ENCODE peak calls at places on chromosomes 6 and 20, in seven cellular contexts. One of them, this sample, is unnamed.
A peak's percentile ranks its signal among the peaks of the same experiment; 100 is the strongest.

GRCh38 chr6:39956951-39957350 is 22.7 kb upstream of the MOCS1 start:
- DNase-seq in fibroblast of lung: peak; percentile 44
- DNase-seq in neural progenitor cell: no peak
- DNase-seq in hepatocyte: no peak
- DNase-seq in astrocyte: peak; percentile 33
- DNase-seq in HCT116: no peak
- DNase-seq in H1: no peak
- DNase-seq in this sample: no peak

GRCh38 chr6:53151676-53152075 is 3.0 kb upstream of the GCM1 start:
- DNase-seq in fibroblast of lung: no peak
- DNase-seq in neural progenitor cell: peak; percentile 37
- DNase-seq in hepatocyte: no peak
- DNase-seq in astrocyte: no peak
- DNase-seq in HCT116: peak; percentile 27
- DNase-seq in H1: peak; percentile 15
- DNase-seq in this sample: peak; percentile 40

GRCh38 chr6:14743465-14744211 is 502.2 kb upstream of the JARID2 start:
- DNase-seq in fibroblast of lung: peak; percentile 99
- DNase-seq in neural progenitor cell: no peak
- DNase-seq in hepatocyte: peak; percentile 80
- DNase-seq in astrocyte: peak; percentile 99
- DNase-seq in HCT116: peak; percentile 94
- DNase-seq in H1: no peak
- DNase-seq in this sample: peak; percentile 32

GRCh38 chr20:55057779-55058415 is 582.5 kb downstream of the DOK5 start:
- DNase-seq in fibroblast of lung: peak; percentile 3
- DNase-seq in neural progenitor cell: no peak
- DNase-seq in hepatocyte: no peak
- DNase-seq in astrocyte: no peak
- DNase-seq in HCT116: no peak
- DNase-seq in H1: no peak
- DNase-seq in this sample: no peak

GRCh38 chr6:53754330-53754729 is 40.5 kb upstream of the LRRC1 start:
- DNase-seq in fibroblast of lung: no peak
- DNase-seq in neural progenitor cell: no peak
- DNase-seq in hepatocyte: no peak
- DNase-seq in astrocyte: no peak
- DNase-seq in HCT116: no peak
- DNase-seq in H1: no peak
- DNase-seq in this sample: no peak

GRCh38 chr6:43687437-43688347 is at the start of gene MRPS18A:
- DNase-seq in fibroblast of lung: peak; percentile 81
- DNase-seq in neural progenitor cell: peak; percentile 82
- DNase-seq in hepatocyte: peak; percentile 92
- DNase-seq in astrocyte: peak; percentile 67
- DNase-seq in HCT116: peak; percentile 69
- DNase-seq in H1: no peak
- DNase-seq in this sample: peak; percentile 72

GRCh38 chr6:109349419-109349987 is 32.8 kb downstream of the CD164 start:
- DNase-seq in fibroblast of lung: peak; percentile 67
- DNase-seq in neural progenitor cell: no peak
- DNase-seq in hepatocyte: peak; percentile 75
- DNase-seq in astrocyte: peak; percentile 60
- DNase-seq in HCT116: no peak
- DNase-seq in H1: no peak
- DNase-seq in this sample: peak; percentile 51

GRCh38 chr6:139533166-139533565 is 158.7 kb upstream of the CITED2 start:
- DNase-seq in fibroblast of lung: no peak
- DNase-seq in neural progenitor cell: no peak
- DNase-seq in hepatocyte: no peak
- DNase-seq in astrocyte: no peak
- DNase-seq in HCT116: no peak
- DNase-seq in H1: no peak
- DNase-seq in this sample: no peak

GRCh38 chr6:165468836-165469235 is 159.4 kb upstream of the C6orf118 start:
- DNase-seq in fibroblast of lung: peak; percentile 17
- DNase-seq in neural progenitor cell: no peak
- DNase-seq in hepatocyte: no peak
- DNase-seq in astrocyte: peak; percentile 10
- DNase-seq in HCT116: no peak
- DNase-seq in H1: no peak
- DNase-seq in this sample: no peak

GRCh38 chr6:45226081-45226480 is 102.0 kb upstream of the RUNX2 start:
- DNase-seq in fibroblast of lung: no peak
- DNase-seq in neural progenitor cell: no peak
- DNase-seq in hepatocyte: no peak
- DNase-seq in astrocyte: no peak
- DNase-seq in HCT116: no peak
- DNase-seq in H1: no peak
- DNase-seq in this sample: no peak

GRCh38 chr6:88922775-88923548 is 40.5 kb downstream of the RNGTT start:
- DNase-seq in fibroblast of lung: peak; percentile 28
- DNase-seq in neural progenitor cell: no peak
- DNase-seq in hepatocyte: no peak
- DNase-seq in astrocyte: peak; percentile 12
- DNase-seq in HCT116: no peak
- DNase-seq in H1: no peak
- DNase-seq in this sample: no peak

GRCh38 chr6:43070028-43070632 is 6.0 kb upstream of the PTK7 start:
- DNase-seq in fibroblast of lung: peak; percentile 59
- DNase-seq in neural progenitor cell: peak; percentile 76
- DNase-seq in hepatocyte: peak; percentile 76
- DNase-seq in astrocyte: peak; percentile 52
- DNase-seq in HCT116: peak; percentile 49
- DNase-seq in H1: no peak
- DNase-seq in this sample: peak; percentile 77

DNA sequence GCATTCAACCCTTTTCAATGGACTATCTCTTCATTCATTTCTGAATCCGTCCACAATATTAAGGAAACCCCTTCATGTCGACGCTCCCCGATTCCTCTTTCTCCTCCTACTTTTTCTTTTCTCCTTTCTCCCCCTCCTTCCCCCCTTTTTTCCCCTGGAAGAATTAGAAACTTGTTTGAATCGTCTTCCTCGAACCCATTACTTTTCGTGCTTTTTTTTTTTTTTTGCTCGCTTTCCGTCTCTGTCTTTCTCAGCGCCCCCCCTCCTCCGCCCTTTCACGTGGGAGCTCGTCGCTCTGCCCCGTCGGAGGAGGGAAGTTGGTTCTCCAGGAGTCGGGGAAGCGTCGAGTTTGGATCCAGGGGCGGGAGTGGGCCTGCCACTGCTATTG is 2.3 kb upstream of the NKX2-2 start:
- DNase-seq in fibroblast of lung: no peak
- DNase-seq in neural progenitor cell: peak; percentile 25
- DNase-seq in hepatocyte: no peak
- DNase-seq in astrocyte: no peak
- DNase-seq in HCT116: no peak
- DNase-seq in H1: no peak
- DNase-seq in this sample: peak; percentile 59
- TF ChIP-seq EZH2 in fibroblast of lung: no peak
- TF ChIP-seq EZH2 in neural progenitor cell: peak; percentile 64
- TF ChIP-seq EZH2 in hepatocyte: peak; percentile 23
- TF ChIP-seq EZH2 in astrocyte: no peak
- TF ChIP-seq EZH2 in HCT116: no peak
- TF ChIP-seq EZH2 in H1: no peak
- TF ChIP-seq EZH2 in this sample: no peak

GRCh38 chr6:9173229-9173628 is 737.9 kb upstream of the SLC35B3 start:
- DNase-seq in fibroblast of lung: no peak
- DNase-seq in neural progenitor cell: no peak
- DNase-seq in hepatocyte: no peak
- DNase-seq in astrocyte: no peak
- DNase-seq in HCT116: no peak
- DNase-seq in H1: no peak
- DNase-seq in this sample: no peak

GRCh38 chr6:9178066-9178465 is 742.7 kb upstream of the SLC35B3 start:
- DNase-seq in fibroblast of lung: no peak
- DNase-seq in neural progenitor cell: no peak
- DNase-seq in hepatocyte: no peak
- DNase-seq in astrocyte: no peak
- DNase-seq in HCT116: no peak
- DNase-seq in H1: no peak
- DNase-seq in this sample: no peak

GRCh38 chr6:9168669-9169068 is 733.3 kb upstream of the SLC35B3 start:
- DNase-seq in fibroblast of lung: no peak
- DNase-seq in neural progenitor cell: no peak
- DNase-seq in hepatocyte: no peak
- DNase-seq in astrocyte: no peak
- DNase-seq in HCT116: no peak
- DNase-seq in H1: no peak
- DNase-seq in this sample: no peak

GRCh38 chr6:9172096-9172495 is 736.8 kb upstream of the SLC35B3 start:
- DNase-seq in fibroblast of lung: no peak
- DNase-seq in neural progenitor cell: no peak
- DNase-seq in hepatocyte: no peak
- DNase-seq in astrocyte: no peak
- DNase-seq in HCT116: no peak
- DNase-seq in H1: no peak
- DNase-seq in this sample: no peak
- H3K9me3 ChIP-seq in fibroblast of lung: no peaks in the 10 kb centered on the region
- H3K9me3 ChIP-seq in neural progenitor cell: no peaks in the 10 kb centered on the region
- H3K9me3 ChIP-seq in hepatocyte: no peaks in the 10 kb centered on the region
- H3K9me3 ChIP-seq in astrocyte: no peaks in the 10 kb centered on the region
- H3K9me3 ChIP-seq in HCT116: no peaks in the 10 kb centered on the region
- H3K9me3 ChIP-seq in H1: peaks cover 4% of the 10 kb centered on the region
- H3K9me3 ChIP-seq in this sample: no peaks in the 10 kb centered on the region

DNA sequence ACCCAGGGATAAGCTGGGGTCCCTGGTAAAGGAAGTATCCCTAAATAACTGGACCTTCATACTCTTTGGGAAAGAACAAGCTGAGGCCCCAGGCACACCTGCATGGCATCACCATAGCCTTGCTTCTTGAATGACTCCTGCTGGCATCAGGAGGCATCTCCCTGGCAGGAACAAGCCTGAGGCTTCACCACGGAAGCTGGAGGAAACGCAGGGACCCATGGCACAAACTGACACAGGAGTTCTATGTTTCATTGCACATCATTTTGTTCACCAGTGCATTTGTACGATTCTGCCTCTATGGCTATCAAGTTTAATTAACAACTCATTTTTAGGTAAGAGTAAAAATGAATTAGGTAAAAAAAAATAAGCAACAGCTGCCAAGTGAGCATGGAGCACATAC is 619 bp upstream of the PDE7B start:
- DNase-seq in fibroblast of lung: no peak
- DNase-seq in neural progenitor cell: no peak
- DNase-seq in hepatocyte: no peak
- DNase-seq in astrocyte: no peak
- DNase-seq in HCT116: no peak
- DNase-seq in H1: no peak
- DNase-seq in this sample: no peak
- TF ChIP-seq EZH2 in fibroblast of lung: no peak
- TF ChIP-seq EZH2 in neural progenitor cell: no peak
- TF ChIP-seq EZH2 in hepatocyte: no peak
- TF ChIP-seq EZH2 in astrocyte: no peak
- TF ChIP-seq EZH2 in HCT116: no peak
- TF ChIP-seq EZH2 in H1: no peak
- TF ChIP-seq EZH2 in this sample: no peak

GRCh38 chr20:59684685-59685212 is 80.4 kb downstream of the PHACTR3 start:
- DNase-seq in fibroblast of lung: no peak
- DNase-seq in neural progenitor cell: no peak
- DNase-seq in hepatocyte: no peak
- DNase-seq in astrocyte: no peak
- DNase-seq in HCT116: no peak
- DNase-seq in H1: no peak
- DNase-seq in this sample: no peak

GRCh38 chr20:59680148-59680650 is 75.9 kb downstream of the PHACTR3 start:
- DNase-seq in fibroblast of lung: no peak
- DNase-seq in neural progenitor cell: no peak
- DNase-seq in hepatocyte: no peak
- DNase-seq in astrocyte: no peak
- DNase-seq in HCT116: no peak
- DNase-seq in H1: no peak
- DNase-seq in this sample: no peak

GRCh38 chr20:59682603-59683002 is 78.3 kb downstream of the PHACTR3 start:
- DNase-seq in fibroblast of lung: no peak
- DNase-seq in neural progenitor cell: no peak
- DNase-seq in hepatocyte: no peak
- DNase-seq in astrocyte: no peak
- DNase-seq in HCT116: no peak
- DNase-seq in H1: no peak
- DNase-seq in this sample: no peak

GRCh38 chr20:59680852-59681251 is 76.5 kb downstream of the PHACTR3 start:
- DNase-seq in fibroblast of lung: no peak
- DNase-seq in neural progenitor cell: no peak
- DNase-seq in hepatocyte: no peak
- DNase-seq in astrocyte: no peak
- DNase-seq in HCT116: no peak
- DNase-seq in H1: no peak
- DNase-seq in this sample: no peak

GRCh38 chr20:59683181-59683580 is 78.8 kb downstream of the PHACTR3 start:
- DNase-seq in fibroblast of lung: no peak
- DNase-seq in neural progenitor cell: no peak
- DNase-seq in hepatocyte: no peak
- DNase-seq in astrocyte: no peak
- DNase-seq in HCT116: no peak
- DNase-seq in H1: no peak
- DNase-seq in this sample: no peak
- H3K9me3 ChIP-seq in fibroblast of lung: no peaks in the 10 kb centered on the region
- H3K9me3 ChIP-seq in neural progenitor cell: peaks cover 5% of the 10 kb centered on the region
- H3K9me3 ChIP-seq in hepatocyte: no peaks in the 10 kb centered on the region
- H3K9me3 ChIP-seq in astrocyte: peaks cover 15% of the 10 kb centered on the region
- H3K9me3 ChIP-seq in HCT116: no peaks in the 10 kb centered on the region
- H3K9me3 ChIP-seq in H1: peaks cover 82% of the 10 kb centered on the region
- H3K9me3 ChIP-seq in this sample: no peaks in the 10 kb centered on the region

DNA sequence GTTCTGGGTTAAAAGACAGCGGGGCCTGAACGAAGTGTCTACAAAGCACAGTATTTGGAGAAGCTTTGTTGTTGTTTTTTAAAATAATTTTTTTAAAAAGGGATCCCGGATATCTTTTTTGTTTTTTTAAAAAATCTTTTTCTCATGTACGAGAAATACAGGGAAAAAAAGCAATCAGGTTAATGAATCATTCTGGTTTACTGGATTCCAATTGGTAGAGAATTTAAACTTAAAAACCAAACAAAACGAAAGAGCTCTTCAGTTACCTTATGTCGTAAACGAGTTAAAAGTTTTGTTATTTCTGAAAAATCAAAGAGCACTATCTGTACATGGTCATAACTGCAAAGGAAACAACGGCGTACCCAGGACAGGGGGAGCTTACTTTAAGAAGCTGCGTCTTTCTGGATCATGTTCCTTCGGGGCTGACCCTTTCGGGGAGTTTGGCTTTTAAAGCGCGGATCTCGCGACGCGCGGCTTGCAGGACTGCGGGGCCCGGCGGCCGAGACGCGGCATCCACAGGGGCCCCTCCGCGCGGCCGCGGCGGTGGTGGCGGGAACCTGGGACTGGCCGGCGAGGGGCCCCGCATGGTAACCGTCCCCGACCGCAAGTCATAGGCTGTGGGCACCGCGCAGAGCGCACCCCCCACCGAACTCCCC is 927 bp downstream of the IL20RA start:
- DNase-seq in fibroblast of lung: peak; percentile 48
- DNase-seq in neural progenitor cell: peak; percentile 62
- DNase-seq in hepatocyte: peak; percentile 34
- DNase-seq in astrocyte: peak; percentile 37
- DNase-seq in HCT116: no peak
- DNase-seq in H1: no peak
- DNase-seq in this sample: peak; percentile 44
- TF ChIP-seq EZH2 in fibroblast of lung: no peak
- TF ChIP-seq EZH2 in neural progenitor cell: no peak
- TF ChIP-seq EZH2 in hepatocyte: peak; percentile 62
- TF ChIP-seq EZH2 in astrocyte: no peak
- TF ChIP-seq EZH2 in HCT116: no peak
- TF ChIP-seq EZH2 in H1: no peak
- TF ChIP-seq EZH2 in this sample: peak; percentile 82

GRCh38 chr6:158312672-158313397 is 570 bp downstream of the TULP4 start:
- DNase-seq in fibroblast of lung: no peak
- DNase-seq in neural progenitor cell: no peak
- DNase-seq in hepatocyte: no peak
- DNase-seq in astrocyte: no peak
- DNase-seq in HCT116: no peak
- DNase-seq in H1: no peak
- DNase-seq in this sample: peak; percentile 51
- H3K9me3 ChIP-seq in fibroblast of lung: no peaks in the 10 kb centered on the region
- H3K9me3 ChIP-seq in neural progenitor cell: no peaks in the 10 kb centered on the region
- H3K9me3 ChIP-seq in hepatocyte: no peaks in the 10 kb centered on the region
- H3K9me3 ChIP-seq in astrocyte: no peaks in the 10 kb centered on the region
- H3K9me3 ChIP-seq in HCT116: no peaks in the 10 kb centered on the region
- H3K9me3 ChIP-seq in H1: no peaks in the 10 kb centered on the region
- H3K9me3 ChIP-seq in this sample: no peaks in the 10 kb centered on the region

This sample was measured in A673.